ENCODE peak calls at places on chromosomes 4 and X, in seven cellular contexts. One of them, this sample, is unnamed.

GRCh38 chrX:129013574-129013973 is 509.7 kb downstream of the SMARCA1 start:
- DNase-seq in SK-N-DZ: peak
- DNase-seq in fibroblast of gingiva: no peak
- DNase-seq in lower leg skin: no peak
- DNase-seq in lower lobe of right lung: no peak
- DNase-seq in hepatocyte: no peak
- DNase-seq in cardiac septum: no peak
- DNase-seq in this sample: no peak

GRCh38 chrX:141903400-141904155 is at the start of gene MAGEC1:
- DNase-seq in cardiac septum: no peak
- DNase-seq in fibroblast of gingiva: no peak
- DNase-seq in SK-N-DZ: peak
- DNase-seq in lower leg skin: no peak
- DNase-seq in hepatocyte: no peak
- DNase-seq in lower lobe of right lung: no peak
- DNase-seq in this sample: no peak

GRCh38 chrX:38225093-38225492 is 4.4 kb upstream of the SRPX start:
- DNase-seq in fibroblast of gingiva: no peak
- DNase-seq in lower leg skin: no peak
- DNase-seq in cardiac septum: no peak
- DNase-seq in lower lobe of right lung: no peak
- DNase-seq in hepatocyte: no peak
- DNase-seq in SK-N-DZ: no peak
- DNase-seq in this sample: no peak

GRCh38 chrX:78514852-78515251 is 144.3 kb downstream of the RTL3 start:
- DNase-seq in fibroblast of gingiva: no peak
- DNase-seq in cardiac septum: no peak
- DNase-seq in hepatocyte: peak
- DNase-seq in lower leg skin: no peak
- DNase-seq in SK-N-DZ: no peak
- DNase-seq in lower lobe of right lung: no peak
- DNase-seq in this sample: no peak

GRCh38 chr4:133524369-133524768 is 375.3 kb downstream of the PCDH10 start:
- DNase-seq in lower lobe of right lung: no peak
- DNase-seq in cardiac septum: no peak
- DNase-seq in SK-N-DZ: no peak
- DNase-seq in hepatocyte: no peak
- DNase-seq in fibroblast of gingiva: no peak
- DNase-seq in lower leg skin: no peak
- DNase-seq in this sample: no peak

GRCh38 chr4:83535520-83535944 is 376 bp upstream of the GPAT3 start:
- DNase-seq in fibroblast of gingiva: peak
- DNase-seq in cardiac septum: no peak
- DNase-seq in lower lobe of right lung: peak
- DNase-seq in lower leg skin: peak
- DNase-seq in SK-N-DZ: no peak
- DNase-seq in hepatocyte: peak
- DNase-seq in this sample: peak

GRCh38 chr4:53510981-53511380 is 80.3 kb downstream of the LNX1 start:
- DNase-seq in cardiac septum: no peak
- DNase-seq in fibroblast of gingiva: peak
- DNase-seq in SK-N-DZ: no peak
- DNase-seq in hepatocyte: no peak
- DNase-seq in lower lobe of right lung: no peak
- DNase-seq in lower leg skin: no peak
- DNase-seq in this sample: no peak

GRCh38 chr4:132101526-132101925 is 1047.6 kb upstream of the PCDH10 start:
- DNase-seq in SK-N-DZ: no peak
- DNase-seq in lower leg skin: no peak
- DNase-seq in cardiac septum: no peak
- DNase-seq in fibroblast of gingiva: peak
- DNase-seq in lower lobe of right lung: no peak
- DNase-seq in hepatocyte: no peak
- DNase-seq in this sample: no peak

GRCh38 chr4:140533951-140534480 is 10.0 kb downstream of the ELMOD2 start:
- DNase-seq in lower lobe of right lung: no peak
- DNase-seq in fibroblast of gingiva: no peak
- DNase-seq in hepatocyte: no peak
- DNase-seq in cardiac septum: no peak
- DNase-seq in SK-N-DZ: no peak
- DNase-seq in lower leg skin: no peak
- DNase-seq in this sample: no peak

GRCh38 chr4:112060212-112060611 is 85.0 kb upstream of the FAM241A start:
- DNase-seq in SK-N-DZ: peak
- DNase-seq in lower lobe of right lung: no peak
- DNase-seq in lower leg skin: no peak
- DNase-seq in fibroblast of gingiva: no peak
- DNase-seq in cardiac septum: no peak
- DNase-seq in hepatocyte: peak
- DNase-seq in this sample: no peak

GRCh38 chr4:184644553-184645307 is 4.5 kb downstream of the CASP3 start:
- DNase-seq in fibroblast of gingiva: no peak
- DNase-seq in hepatocyte: no peak
- DNase-seq in SK-N-DZ: no peak
- DNase-seq in lower lobe of right lung: no peak
- DNase-seq in lower leg skin: no peak
- DNase-seq in cardiac septum: no peak
- DNase-seq in this sample: no peak

GRCh38 chrX:150872773-150873336 is 25.6 kb downstream of the CD99L2 start:
- DNase-seq in lower lobe of right lung: no peak
- DNase-seq in SK-N-DZ: no peak
- DNase-seq in cardiac septum: no peak
- DNase-seq in hepatocyte: no peak
- DNase-seq in fibroblast of gingiva: no peak
- DNase-seq in lower leg skin: no peak
- DNase-seq in this sample: no peak